ENCODE peak calls at places on chromosomes 7 and 10, in ten cellular contexts. S, C, O, N, F, G, H, A, X and J are unnamed samples.

GRCh38 chr7:4069268-4070095 is 612.6 kb upstream of the FOXK1 start:
- DNase-seq in X (peak; percentile 85), H (no peak), O (no peak), C (no peak), G (no peak), A (no peak), F (peak; percentile 33), N (no peak), S (no peak), J (peak; percentile 31)

GRCh38 chr10:131790021-131790420 is 110.8 kb upstream of the PPP2R2D start:
- DNase-seq in N (no peak), H (no peak), A (no peak), F (no peak), X (no peak), G (no peak), O (no peak), C (peak; percentile 41), S (no peak), J (no peak)

GRCh38 chr10:49365675-49366415 is 30.0 kb downstream of the DRGX start:
- DNase-seq in F (peak; percentile 32), X (peak; percentile 82), N (no peak), H (no peak), C (no peak), O (no peak), G (no peak), A (no peak), S (no peak), J (peak; percentile 10)

GRCh38 chr7:121510858-121511482 is 114.9 kb upstream of the FAM3C start:
- DNase-seq in H (no peak), A (no peak), C (no peak), X (no peak), S (no peak), N (no peak), F (peak; percentile 59), G (no peak), O (no peak), J (no peak)

GRCh38 chr10:538895-539294 is 150.6 kb downstream of the DIP2C start:
- DNase-seq in X (no peak), O (no peak), S (peak; percentile 64), N (peak; percentile 90), H (no peak), A (no peak), G (no peak), F (no peak), C (no peak), J (no peak)

GRCh38 chr10:121337356-121337936 is 260.8 kb downstream of the FGFR2 start:
- DNase-seq in C (no peak), S (no peak), H (peak; percentile 8), G (no peak), N (no peak), O (no peak), X (no peak), A (no peak), F (peak; percentile 6), J (no peak)

GRCh38 chr10:4825456-4825867 is 545 bp upstream of the AKR1E2 start:
- DNase-seq in N (no peak), X (no peak), O (no peak), A (no peak), H (no peak), S (no peak), F (no peak), G (no peak), C (no peak), J (no peak)

GRCh38 chr10:6601224-6601805 is 21.2 kb upstream of the PRKCQ start:
- DNase-seq in H (no peak), X (no peak), N (no peak), F (no peak), C (no peak), G (no peak), S (no peak), O (no peak), A (peak; percentile 68), J (no peak)

GRCh38 chr10:61280303-61280702 is 172.9 kb downstream of the TMEM26 start:
- DNase-seq in A (no peak), H (no peak), X (no peak), N (peak; percentile 58), O (no peak), S (peak; percentile 55), C (no peak), G (no peak), F (no peak), J (no peak)

GRCh38 chr7:128431221-128431620 is 21.4 kb upstream of the IMPDH1 start:
- DNase-seq in A (no peak), S (peak; percentile 29), F (peak; percentile 33), C (no peak), O (no peak), H (no peak), N (no peak), X (no peak), G (no peak), J (peak; percentile 67)

GRCh38 chr10:30133198-30133597 is 73.8 kb upstream of the JCAD start:
- DNase-seq in S (no peak), G (no peak), A (no peak), C (no peak), O (no peak), F (no peak), X (no peak), H (no peak), N (no peak), J (no peak)

GRCh38 chr7:127809285-127809702 is 157.3 kb downstream of the SND1 start:
- DNase-seq in G (no peak), F (peak; percentile 6), X (no peak), A (no peak), O (no peak), H (no peak), N (peak; percentile 67), C (no peak), S (peak; percentile 91), J (peak; percentile 35)

GRCh38 chr7:14754631-14755030 is 147.9 kb downstream of the DGKB start:
- DNase-seq in G (no peak), X (no peak), F (no peak), O (no peak), S (peak; percentile 58), N (peak; percentile 59), H (no peak), A (no peak), C (no peak), J (peak; percentile 33)

GRCh38 chr10:35992107-35992506 is 350.0 kb upstream of the FZD8 start:
- DNase-seq in A (no peak), O (no peak), S (no peak), N (no peak), X (no peak), H (no peak), G (no peak), C (no peak), F (no peak), J (no peak)

GRCh38 chr7:2182461-2182860 is 50.3 kb downstream of the MAD1L1 start:
- DNase-seq in N (no peak), X (no peak), C (no peak), H (no peak), G (no peak), O (no peak), S (no peak), A (no peak), F (no peak), J (no peak)

GRCh38 chr10:103578782-103579382 is 85.4 kb downstream of the NEURL1 start:
- DNase-seq in G (no peak), A (no peak), X (no peak), H (peak; percentile 83), N (no peak), S (no peak), O (no peak), F (no peak), C (no peak), J (no peak)
- H3K27ac ChIP-seq in G (peak overlapping the region; percentile 45), A (no peak overlapping the region), X (no peak overlapping the region), H (peak overlapping the region; percentile 65), N (no peak overlapping the region), S (no peak overlapping the region), O (no peak overlapping the region), F (no peak overlapping the region), C (no peak overlapping the region), J (no peak overlapping the region)

GRCh38 chr10:31299119-31299518 is 19.9 kb upstream of the ZEB1 start:
- DNase-seq in F (no peak), C (no peak), H (no peak), N (no peak), S (no peak), O (no peak), X (no peak), A (peak; percentile 9), G (no peak), J (no peak)

GRCh38 chr10:31303212-31303611 is 15.8 kb upstream of the ZEB1 start:
- DNase-seq in S (no peak), C (no peak), G (no peak), F (no peak), X (no peak), A (no peak), O (no peak), N (no peak), H (no peak), J (no peak)

DNA sequence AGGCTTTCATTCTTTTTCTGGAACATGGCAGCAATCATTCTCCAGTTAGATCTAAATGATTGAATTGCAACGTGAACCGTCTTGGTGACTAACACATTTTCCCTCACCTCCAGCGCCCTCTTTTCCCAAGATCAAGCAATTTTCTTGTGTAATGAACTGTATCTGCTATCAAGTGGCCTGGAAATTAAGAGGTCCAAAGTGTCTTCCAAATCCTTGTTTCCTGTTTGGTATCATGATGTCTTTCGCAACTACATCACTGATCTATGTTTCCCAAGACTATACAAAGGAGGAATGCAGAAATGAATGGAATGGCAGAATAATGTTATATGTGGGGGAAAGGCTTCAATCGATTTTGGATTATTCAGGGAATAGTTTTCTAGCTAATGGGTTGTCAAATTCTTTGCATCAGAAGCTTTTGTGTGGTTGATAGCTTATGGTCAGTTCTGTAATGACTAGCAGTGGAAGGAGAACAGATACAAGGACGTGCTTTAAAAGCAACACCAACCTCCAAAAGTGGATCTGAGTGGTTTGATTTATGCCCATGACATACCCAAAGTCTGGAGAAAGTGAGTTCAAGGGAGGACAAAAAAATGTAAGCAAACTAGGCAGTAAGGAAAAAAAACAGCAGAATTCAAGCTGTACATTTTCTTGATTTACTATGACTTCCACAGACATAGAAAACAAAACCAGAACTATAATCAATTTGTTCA is 14.6 kb upstream of the ZEB1 start:
- DNase-seq in O (no peak), A (no peak), S (no peak), G (no peak), N (no peak), C (no peak), F (no peak), X (no peak), H (no peak), J (peak; percentile 52)
- H3K4me3 ChIP-seq in O (no peak overlapping the region), A (no peak overlapping the region), S (no peak overlapping the region), G (no peak overlapping the region), N (no peak overlapping the region), C (no peak overlapping the region), F (no peak overlapping the region), X (no peak overlapping the region), H (no peak overlapping the region), J (no peak overlapping the region)

GRCh38 chr10:117617086-117617485 is 74.5 kb downstream of the EMX2 start:
- DNase-seq in G (no peak), F (no peak), S (no peak), H (no peak), X (no peak), O (no peak), A (no peak), N (no peak), C (no peak), J (no peak)
- H3K27me3 ChIP-seq in G (no peaks in the 10 kb centered on the region), F (no peaks in the 10 kb centered on the region), S (no peaks in the 10 kb centered on the region), H (no peaks in the 10 kb centered on the region), X (no peaks in the 10 kb centered on the region), O (no peaks in the 10 kb centered on the region), A (no peaks in the 10 kb centered on the region), N (no peaks in the 10 kb centered on the region), C (peaks cover 2% of the 10 kb centered on the region), J (peaks cover 17% of the 10 kb centered on the region)

DNA sequence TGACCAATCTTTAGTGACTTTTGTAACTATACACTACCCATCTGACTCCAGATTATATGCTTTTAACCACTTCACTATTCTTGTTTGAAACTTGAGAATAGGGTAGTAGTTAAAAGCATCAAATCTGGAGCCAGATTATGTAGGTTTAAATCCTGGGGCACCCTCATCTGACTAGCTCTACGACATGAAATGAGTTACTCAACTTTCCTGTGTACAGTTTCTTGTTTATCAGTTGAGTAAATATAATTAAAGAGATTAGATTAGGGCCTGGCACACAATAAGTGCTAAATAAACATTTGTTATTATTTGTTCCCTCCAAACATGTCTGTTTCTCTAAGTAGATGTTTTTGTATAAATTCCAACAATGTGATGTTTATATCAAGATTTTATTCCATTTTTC is 485.3 kb upstream of the LRRTM3 start:
- DNase-seq in O (no peak), G (no peak), F (no peak), N (no peak), A (no peak), C (no peak), S (no peak), H (no peak), X (no peak), J (no peak)
- H3K27ac ChIP-seq in O (no peak overlapping the region), G (no peak overlapping the region), F (no peak overlapping the region), N (no peak overlapping the region), A (no peak overlapping the region), C (no peak overlapping the region), S (no peak overlapping the region), H (no peak overlapping the region), X (no peak overlapping the region), J (no peak overlapping the region)